ENCODE peak calls at places on chromosomes 1 and 21, in five cellular contexts. U is DND-41; M is Panc1; T is breast epithelium; C is naive thymus-derived CD4-positive, alpha-beta T cell. D is an unnamed sample.

GRCh38 chr1:154434346-154435075 is 29.4 kb downstream of the IL6R start:
- DNase-seq in U (no peak), M (no peak), T (peak; percentile 84), C (no peak), D (peak; percentile 61)

GRCh38 chr1:172903581-172904220 is 147.0 kb downstream of the TNFSF18 start:
- DNase-seq in U (no peak), M (no peak), T (no peak), C (no peak), D (no peak)

GRCh38 chr1:17691147-17691634 is 63.9 kb upstream of the ACTL8 start:
- DNase-seq in U (no peak), M (no peak), T (no peak), C (no peak), D (no peak)

GRCh38 chr1:18957136-18957521 is 653 bp upstream of the IFFO2 start:
- DNase-seq in U (peak; percentile 8), M (no peak), T (no peak), C (no peak), D (no peak)

GRCh38 chr1:91631718-91632330 is 131.2 kb downstream of the CDC7 start:
- DNase-seq in U (no peak), M (no peak), T (no peak), C (no peak), D (no peak)

GRCh38 chr1:99504287-99504686 is 141.6 kb upstream of the PALMD start:
- DNase-seq in U (no peak), M (no peak), T (no peak), C (no peak), D (no peak)

GRCh38 chr1:33387512-33388079 is 43.3 kb downstream of the PHC2 start:
- DNase-seq in U (no peak), M (no peak), T (no peak), C (no peak), D (no peak)

GRCh38 chr1:205600085-205600484 is 31.7 kb downstream of the ELK4 start:
- DNase-seq in U (no peak), M (no peak), T (no peak), C (no peak), D (no peak)

GRCh38 chr1:24438423-24438901 is 22.9 kb downstream of the NIPAL3 start:
- DNase-seq in U (no peak), M (no peak), T (no peak), C (no peak), D (no peak)

GRCh38 chr1:109314805-109315204 is 8.0 kb upstream of the MYBPHL start:
- DNase-seq in U (no peak), M (no peak), T (no peak), C (no peak), D (no peak)

GRCh38 chr1:59971464-59971911 is 44.9 kb upstream of the CYP2J2 start:
- DNase-seq in U (peak; percentile 40), M (no peak), T (peak; percentile 69), C (peak; percentile 36), D (peak; percentile 81)

GRCh38 chr1:116763787-116764465 is 9.7 kb downstream of the CD2 start:
- DNase-seq in U (peak; percentile 61), M (no peak), T (no peak), C (no peak), D (no peak)

GRCh38 chr1:171717080-171717479 is 24.8 kb downstream of the VAMP4 start:
- DNase-seq in U (no peak), M (no peak), T (no peak), C (no peak), D (no peak)

GRCh38 chr1:65494671-65495070 is 74.2 kb downstream of the LEPR start:
- DNase-seq in U (no peak), M (no peak), T (no peak), C (no peak), D (no peak)

GRCh38 chr21:27525780-27526179 is 558.9 kb upstream of the ADAMTS5 start:
- DNase-seq in U (no peak), M (no peak), T (no peak), C (no peak), D (no peak)

GRCh38 chr1:242692988-242693387 is 168.5 kb upstream of the PLD5 start:
- DNase-seq in U (no peak), M (no peak), T (no peak), C (no peak), D (no peak)

GRCh38 chr1:246961939-246962373 is 30.2 kb upstream of the AHCTF1 start:
- DNase-seq in U (no peak), M (no peak), T (no peak), C (no peak), D (peak; percentile 38)

GRCh38 chr1:156760092-156760795 is 7.1 kb upstream of the PRCC start:
- DNase-seq in U (no peak), M (no peak), T (no peak), C (no peak), D (no peak)

GRCh38 chr1:155389831-155390230 is 69.1 kb downstream of the RUSC1 start:
- DNase-seq in U (no peak), M (no peak), T (no peak), C (no peak), D (no peak)

GRCh38 chr1:222310830-222311229 is 237.1 kb downstream of the HHIPL2 start:
- DNase-seq in U (no peak), M (no peak), T (no peak), C (no peak), D (no peak)

GRCh38 chr1:39089811-39090519 is 63.8 kb downstream of the NDUFS5 start:
- DNase-seq in U (no peak), M (no peak), T (no peak), C (no peak), D (no peak)

GRCh38 chr21:37433441-37433840 is 66.9 kb downstream of the DYRK1A start:
- DNase-seq in U (no peak), M (no peak), T (no peak), C (no peak), D (no peak)

GRCh38 chr1:84504580-84505021 is 1.6 kb upstream of the SPATA1 start:
- DNase-seq in U (no peak), M (no peak), T (no peak), C (no peak), D (no peak)

GRCh38 chr1:89671775-89672488 is 39.0 kb downstream of the LRRC8C start:
- DNase-seq in U (no peak), M (peak; percentile 72), T (no peak), C (no peak), D (no peak)

GRCh38 chr1:62481681-62482080 is 44.8 kb downstream of the USP1 start:
- DNase-seq in U (no peak), M (no peak), T (no peak), C (no peak), D (no peak)

GRCh38 chr1:216314369-216315095 is 108.7 kb downstream of the USH2A start:
- DNase-seq in U (no peak), M (no peak), T (no peak), C (no peak), D (no peak)

DNA sequence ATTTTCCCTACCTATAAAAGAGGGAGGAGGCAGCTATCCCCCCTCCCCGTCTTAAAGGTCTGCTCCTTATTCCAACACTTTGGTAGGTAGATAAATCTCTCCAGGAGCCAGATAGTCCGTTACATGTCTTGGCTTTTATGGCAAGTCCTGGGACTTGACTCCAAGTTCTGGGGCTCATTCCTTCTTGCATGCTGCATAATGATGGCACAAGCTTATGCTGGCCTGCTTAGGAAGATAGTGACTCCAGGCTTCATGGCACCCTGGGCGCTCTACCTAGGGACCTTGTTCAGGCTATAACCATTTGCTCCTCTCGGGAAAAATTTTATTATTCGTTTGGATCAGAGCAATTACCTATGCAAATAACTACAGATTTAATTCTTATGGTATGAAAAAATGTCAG is 3.7 kb downstream of the SLAMF1 start:
- DNase-seq in U (no peak), M (no peak), T (no peak), C (no peak), D (no peak)
- H3K4me3 ChIP-seq in U (no peak overlapping the region), M (no peak overlapping the region), T (no peak overlapping the region), C (peak overlapping the region; percentile 86), D (no peak overlapping the region)

GRCh38 chr1:54579337-54579781 is 31.3 kb downstream of the ACOT11 start:
- DNase-seq in U (no peak), M (no peak), T (no peak), C (no peak), D (no peak)
- H3K27ac ChIP-seq in U (no peak overlapping the region), M (no peak overlapping the region), T (peak overlapping the region; percentile 82), C (no peak overlapping the region), D (peak overlapping the region; percentile 71)

DNA sequence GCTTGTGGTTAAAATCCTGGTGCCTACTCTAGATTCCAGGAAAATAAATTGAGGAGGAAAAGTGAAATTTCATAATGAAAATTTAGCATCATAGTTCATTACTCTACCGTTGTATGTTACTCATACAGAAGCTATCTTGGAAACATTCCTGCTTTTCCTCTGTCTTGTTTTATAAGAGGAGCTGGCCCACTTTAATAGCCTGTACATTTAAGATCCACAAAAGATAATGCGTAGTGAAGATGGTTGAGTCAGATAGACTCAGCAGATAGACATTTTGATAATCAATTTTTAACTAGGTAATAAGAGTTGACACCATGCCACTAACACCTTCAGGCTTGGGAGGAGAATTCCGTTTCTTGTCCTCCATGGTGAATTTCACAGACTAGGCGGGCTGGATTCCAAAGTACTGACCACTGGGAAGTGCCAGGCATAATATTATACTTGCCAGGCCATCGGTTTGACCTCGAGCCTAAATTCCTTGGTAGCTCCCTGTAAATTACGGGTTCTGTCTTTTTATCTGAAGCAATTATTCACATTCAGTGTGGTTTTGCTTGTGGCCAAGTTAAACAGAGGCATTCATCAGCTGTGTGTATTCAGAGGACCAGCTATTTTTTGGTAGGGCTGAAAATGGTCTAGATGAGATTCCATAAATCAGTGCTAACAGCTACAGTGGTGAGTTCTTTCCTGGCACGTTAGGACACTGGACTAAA is 111.9 kb upstream of the KAZN start:
- DNase-seq in U (no peak), M (no peak), T (no peak), C (no peak), D (peak; percentile 69)
- H3K4me3 ChIP-seq in U (no peak overlapping the region), M (no peak overlapping the region), T (peak overlapping the region; percentile 8), C (no peak overlapping the region), D (no peak overlapping the region)

GRCh38 chr1:215111916-215112315 is 29.4 kb downstream of the KCNK2 start:
- DNase-seq in U (no peak), M (no peak), T (no peak), C (no peak), D (no peak)

GRCh38 chr1:215118081-215118480 is 35.5 kb downstream of the KCNK2 start:
- DNase-seq in U (no peak), M (no peak), T (no peak), C (no peak), D (no peak)

GRCh38 chr1:215119071-215119470 is 36.5 kb downstream of the KCNK2 start:
- DNase-seq in U (no peak), M (no peak), T (no peak), C (no peak), D (no peak)

GRCh38 chr1:215113776-215114153 is 31.2 kb downstream of the KCNK2 start:
- DNase-seq in U (no peak), M (peak; percentile 4), T (no peak), C (no peak), D (no peak)

DNA sequence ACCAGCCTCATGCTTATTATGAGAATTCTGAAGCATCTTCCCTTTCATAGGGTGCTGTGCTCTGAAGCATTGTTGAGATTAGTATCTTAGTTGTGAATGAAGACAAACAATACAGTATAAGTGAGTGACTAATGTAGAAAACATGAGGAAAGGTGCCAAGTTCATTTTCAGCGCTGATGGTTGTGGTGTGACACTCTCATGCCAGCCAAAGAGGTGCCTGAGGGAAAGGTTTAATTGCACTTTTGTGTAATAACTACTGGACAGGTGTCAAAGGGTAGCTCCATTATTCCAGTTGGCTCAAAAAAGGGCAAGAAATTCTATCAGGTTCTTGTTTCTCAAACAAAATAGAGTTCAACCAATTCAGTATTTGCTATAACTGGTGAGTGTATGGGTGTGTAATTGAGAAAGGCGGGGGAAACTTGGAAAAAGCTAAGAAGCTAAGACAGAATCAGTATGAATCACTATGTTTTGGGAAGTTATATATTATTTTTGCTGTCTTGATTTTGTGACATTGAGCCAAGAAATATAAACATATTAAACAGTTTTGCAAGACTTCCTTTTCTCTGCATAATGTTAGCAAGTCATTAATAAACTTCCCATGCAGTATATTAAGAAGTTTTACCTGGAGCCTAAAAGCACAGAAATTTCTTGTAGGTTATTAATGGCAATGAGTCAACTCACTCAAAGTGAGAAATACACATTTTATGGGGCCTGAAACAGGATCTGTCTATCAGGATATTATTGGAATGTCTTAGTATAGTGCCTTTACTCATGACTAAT is 31.8 kb downstream of the KCNK2 start:
- DNase-seq in U (no peak), M (peak; percentile 33), T (no peak), C (no peak), D (no peak)
- H3K27ac ChIP-seq in U (no peak overlapping the region), M (no peak overlapping the region), T (peak overlapping the region; percentile 31), C (no peak overlapping the region), D (no peak overlapping the region)